ENCODE peak calls at places on chromosomes 3 and 15, in five cellular contexts. R is H9, G is neuronal stem cell, H is trophoblast cell, O is H1. V is an unnamed sample.
A peak's percentile ranks its signal among the peaks of the same experiment; 100 is the strongest.

GRCh38 chr15:39908186-39908585 is 11.9 kb downstream of the GPR176 start:
- DNase-seq in G (no peak), R (no peak), H (peak; percentile 13), O (no peak), V (peak; percentile 91)

GRCh38 chr3:100535610-100535943 is 43.2 kb downstream of the TMEM45A start:
- DNase-seq in R (no peak), O (no peak), G (no peak), H (no peak), V (no peak)

GRCh38 chr3:115692887-115693524 is 69.7 kb downstream of the GAP43 start:
- DNase-seq in G (peak; percentile 78), O (peak; percentile 41), H (peak; percentile 89), R (peak; percentile 81), V (peak; percentile 77)

GRCh38 chr3:126554560-126555525 is 3.9 kb downstream of the C3orf22 start:
- DNase-seq in O (no peak), H (no peak), G (no peak), R (peak; percentile 25), V (no peak)

GRCh38 chr3:12993623-12994356 is 79.4 kb downstream of the IQSEC1 start:
- DNase-seq in R (peak; percentile 55), H (peak; percentile 55), O (no peak), G (no peak), V (peak; percentile 40)

GRCh38 chr3:182671942-182672341 is 121.4 kb upstream of the ATP11B start:
- DNase-seq in O (no peak), R (no peak), G (no peak), H (peak; percentile 22), V (no peak)

GRCh38 chr3:6791161-6791560 is 69.8 kb upstream of the GRM7 start:
- DNase-seq in G (no peak), R (no peak), H (no peak), O (no peak), V (no peak)

GRCh38 chr3:196528639-196529233 is 13.6 kb upstream of the SMCO1 start:
- DNase-seq in O (peak; percentile 17), H (peak; percentile 71), G (peak; percentile 67), R (peak; percentile 86), V (peak; percentile 58)

GRCh38 chr15:93072011-93072410 is 17.0 kb downstream of the RGMA start:
- DNase-seq in G (no peak), H (no peak), R (no peak), O (no peak), V (peak; percentile 3)

GRCh38 chr3:171142985-171143384 is 116.5 kb upstream of the SLC2A2 start:
- DNase-seq in G (no peak), H (no peak), O (no peak), R (no peak), V (no peak)

GRCh38 chr15:40762919-40763800 is 708 bp upstream of the GCHFR start:
- DNase-seq in R (peak; percentile 64), G (no peak), O (no peak), H (peak; percentile 100), V (no peak)

GRCh38 chr3:128388932-128389331 is 77.8 kb downstream of the DNAJB8 start:
- DNase-seq in O (no peak), H (no peak), G (no peak), R (no peak), V (no peak)

GRCh38 chr3:52191663-52192062 is 6.3 kb upstream of the ALAS1 start:
- DNase-seq in H (no peak), R (no peak), O (no peak), G (no peak), V (no peak)

GRCh38 chr3:22414239-22414638 is 663.2 kb upstream of the ZNF385D start:
- DNase-seq in O (no peak), G (no peak), R (no peak), H (no peak), V (no peak)

GRCh38 chr3:60053518-60054265 is 1003.9 kb upstream of the CFAP20DC start:
- DNase-seq in H (no peak), O (no peak), R (no peak), G (no peak), V (no peak)

GRCh38 chr3:140170612-140171011 is 235.6 kb downstream of the CLSTN2 start:
- DNase-seq in O (no peak), R (no peak), G (no peak), H (no peak), V (no peak)

GRCh38 chr15:59306520-59307163 is 66.0 kb downstream of the MYO1E start:
- DNase-seq in H (no peak), O (no peak), G (no peak), R (no peak), V (no peak)

GRCh38 chr3:16382852-16383251 is 117.8 kb downstream of the OXNAD1 start:
- DNase-seq in O (no peak), H (no peak), R (no peak), G (no peak), V (no peak)

GRCh38 chr3:173103469-173103868 is 37.6 kb downstream of the SPATA16 start:
- DNase-seq in G (no peak), R (no peak), O (no peak), H (no peak), V (no peak)

GRCh38 chr3:79211588-79212359 is 556.0 kb downstream of the ROBO1 start:
- DNase-seq in G (no peak), R (no peak), H (no peak), O (no peak), V (no peak)

GRCh38 chr15:63554337-63554927 is 42.8 kb upstream of the FBXL22 start:
- DNase-seq in G (no peak), R (no peak), H (no peak), O (no peak), V (peak; percentile 52)

GRCh38 chr3:18898911-18899310 is 249.4 kb upstream of the KCNH8 start:
- DNase-seq in R (no peak), O (no peak), H (no peak), G (no peak), V (no peak)

GRCh38 chr15:90087454-90088154 is 14.7 kb downstream of the IDH2 start:
- DNase-seq in O (no peak), H (no peak), G (no peak), R (peak; percentile 62), V (peak; percentile 51)

GRCh38 chr15:88440021-88440420 is 27.2 kb downstream of the MRPL46 start:
- DNase-seq in H (peak; percentile 4), R (no peak), O (no peak), G (no peak), V (peak; percentile 52)

GRCh38 chr15:90042766-90043525 is 41.8 kb downstream of the ZNF710 start:
- DNase-seq in H (no peak), R (no peak), O (no peak), G (no peak), V (no peak)

GRCh38 chr15:94086360-94086759 is 145.0 kb upstream of the MCTP2 start:
- DNase-seq in G (no peak), H (no peak), R (no peak), O (no peak), V (peak; percentile 18)

GRCh38 chr3:136266468-136266867 is 16.3 kb downstream of the PCCB start:
- DNase-seq in G (no peak), O (no peak), R (no peak), H (peak; percentile 43), V (peak; percentile 61)

GRCh38 chr3:8369638-8370037 is 132.0 kb upstream of the LMCD1 start:
- DNase-seq in O (no peak), G (no peak), R (no peak), H (no peak), V (no peak)

GRCh38 chr3:129286081-129286480 is 7.4 kb downstream of the HMCES start:
- DNase-seq in G (no peak), R (no peak), H (no peak), O (no peak), V (no peak)

GRCh38 chr15:82946155-82946701 is 6.3 kb downstream of the HOMER2 start:
- DNase-seq in G (no peak), R (no peak), H (no peak), O (no peak), V (no peak)

GRCh38 chr3:81769271-81769670 is 7.8 kb upstream of the GBE1 start:
- DNase-seq in G (no peak), O (no peak), R (no peak), H (no peak), V (peak; percentile 14)

GRCh38 chr15:43134157-43134637 is 811 bp downstream of the TMEM62 start:
- DNase-seq in G (no peak), O (no peak), R (peak; percentile 37), H (peak; percentile 17), V (no peak)

GRCh38 chr3:95088464-95088863 is 1025.6 kb downstream of the NSUN3 start:
- DNase-seq in O (no peak), R (peak; percentile 28), G (no peak), H (no peak), V (no peak)

GRCh38 chr3:15264486-15264885 is 58.4 kb downstream of the CAPN7 start:
- DNase-seq in G (no peak), R (no peak), O (no peak), H (no peak), V (no peak)

GRCh38 chr3:113151475-113152031 is 59.8 kb upstream of the BOC start:
- DNase-seq in G (no peak), R (no peak), H (no peak), O (no peak), V (peak; percentile 96)

GRCh38 chr3:100882571-100882981 is 110.6 kb downstream of the ABI3BP start:
- DNase-seq in H (no peak), R (no peak), O (no peak), G (no peak), V (no peak)

GRCh38 chr3:39843440-39843839 is 34.0 kb downstream of the MYRIP start:
- DNase-seq in G (no peak), O (no peak), R (no peak), H (no peak), V (no peak)

GRCh38 chr3:171788546-171789351 is 21.5 kb downstream of the PLD1 start:
- DNase-seq in G (no peak), H (no peak), R (no peak), O (no peak), V (peak; percentile 89)

GRCh38 chr3:9806137-9806536 is 3.9 kb upstream of the TTLL3 start:
- DNase-seq in O (no peak), H (no peak), G (no peak), R (no peak), V (no peak)
- H2BK12ac ChIP-seq in O (no peak overlapping the region), H (no peak overlapping the region), G (no peak overlapping the region), R (no peak overlapping the region), V (no peak overlapping the region)

DNA sequence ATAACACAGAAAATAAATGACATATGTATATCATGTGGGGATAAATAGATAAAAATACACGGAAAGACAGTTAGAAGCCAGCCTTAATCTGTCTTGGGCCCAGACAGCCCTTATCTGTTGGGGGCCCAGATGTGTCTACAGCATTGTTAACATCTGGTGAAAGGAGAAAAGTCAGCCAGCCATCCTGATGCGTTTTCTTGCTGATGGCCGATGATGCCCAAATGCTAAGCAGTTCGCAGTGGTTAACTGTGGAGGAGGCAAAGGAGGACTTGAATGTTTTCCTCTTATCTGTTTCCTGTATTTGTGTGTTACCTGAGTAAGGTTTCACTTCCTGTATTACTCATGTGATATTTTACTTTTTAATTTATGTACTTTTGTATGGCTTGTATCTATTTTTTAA is 46.2 kb downstream of the NOX5 start:
- DNase-seq in O (no peak), H (no peak), G (no peak), R (no peak), V (no peak)
- H2AFZ ChIP-seq in O (no peak overlapping the region), H (no peak overlapping the region), G (no peak overlapping the region), R (no peak overlapping the region), V (no peak overlapping the region)

GRCh38 chr3:150675587-150675986 is 28.1 kb downstream of the ERICH6 start:
- DNase-seq in O (no peak), H (no peak), G (no peak), R (no peak), V (no peak)

GRCh38 chr3:150673966-150674365 is 29.8 kb downstream of the ERICH6 start:
- DNase-seq in G (no peak), O (no peak), H (no peak), R (no peak), V (no peak)
- H2BK12ac ChIP-seq in G (no peak overlapping the region), O (no peak overlapping the region), H (no peak overlapping the region), R (no peak overlapping the region), V (no peak overlapping the region)

GRCh38 chr3:62655319-62656063 is 219.7 kb downstream of the CADPS start:
- DNase-seq in R (no peak), H (no peak), O (no peak), G (no peak), V (no peak)
- H2AFZ ChIP-seq in R (no peak overlapping the region), H (no peak overlapping the region), O (no peak overlapping the region), G (no peak overlapping the region), V (no peak overlapping the region)

V was measured in mesenchymal stem cell.